ENCODE peak calls at places on chromosomes 6 and 20, in four cellular contexts. One of them, this sample, is unnamed.

GRCh38 chr20:4916991-4917881 is 84.1 kb downstream of the SLC23A2 start:
- DNase-seq in H9: no peak
- DNase-seq in IMR-90: peak; percentile 10
- DNase-seq in mesendoderm: no peak
- DNase-seq in this sample: no peak

GRCh38 chr6:26335631-26336323 is 29.2 kb upstream of the BTN3A2 start:
- DNase-seq in H9: no peak
- DNase-seq in IMR-90: no peak
- DNase-seq in mesendoderm: no peak
- DNase-seq in this sample: no peak

GRCh38 chr20:53157443-53158408 is 185.6 kb downstream of the TSHZ2 start:
- DNase-seq in H9: peak; percentile 83
- DNase-seq in IMR-90: peak; percentile 53
- DNase-seq in mesendoderm: peak; percentile 87
- DNase-seq in this sample: peak; percentile 47

GRCh38 chr6:106739387-106739786 is 110.0 kb downstream of the QRSL1 start:
- DNase-seq in H9: no peak
- DNase-seq in IMR-90: no peak
- DNase-seq in mesendoderm: no peak
- DNase-seq in this sample: no peak

GRCh38 chr20:635609-636338 is 17.2 kb downstream of the SRXN1 start:
- DNase-seq in H9: no peak
- DNase-seq in IMR-90: no peak
- DNase-seq in mesendoderm: no peak
- DNase-seq in this sample: no peak

GRCh38 chr6:124955108-124955851 is 7.0 kb upstream of the RNF217 start:
- DNase-seq in H9: no peak
- DNase-seq in IMR-90: no peak
- DNase-seq in mesendoderm: peak; percentile 66
- DNase-seq in this sample: no peak

GRCh38 chr20:47502801-47503239 is 1.1 kb downstream of the NCOA3 start:
- DNase-seq in H9: no peak
- DNase-seq in IMR-90: peak; percentile 62
- DNase-seq in mesendoderm: peak; percentile 54
- DNase-seq in this sample: no peak

GRCh38 chr6:13283340-13283739 is 45.0 kb downstream of the TBC1D7 start:
- DNase-seq in H9: no peak
- DNase-seq in IMR-90: no peak
- DNase-seq in mesendoderm: no peak
- DNase-seq in this sample: no peak

GRCh38 chr6:158765509-158766068 is 53.6 kb downstream of the EZR start:
- DNase-seq in H9: no peak
- DNase-seq in IMR-90: no peak
- DNase-seq in mesendoderm: no peak
- DNase-seq in this sample: no peak

GRCh38 chr20:8427419-8428065 is 295.5 kb downstream of the PLCB1 start:
- DNase-seq in H9: no peak
- DNase-seq in IMR-90: peak; percentile 17
- DNase-seq in mesendoderm: no peak
- DNase-seq in this sample: no peak

GRCh38 chr20:36507746-36508145 is 33.6 kb upstream of the MYL9 start:
- DNase-seq in H9: no peak
- DNase-seq in IMR-90: no peak
- DNase-seq in mesendoderm: no peak
- DNase-seq in this sample: no peak

GRCh38 chr6:19812512-19813119 is 24.6 kb upstream of the ID4 start:
- DNase-seq in H9: no peak
- DNase-seq in IMR-90: peak; percentile 61
- DNase-seq in mesendoderm: peak; percentile 59
- DNase-seq in this sample: no peak

GRCh38 chr20:12721636-12722035 is 287.1 kb upstream of the SPTLC3 start:
- DNase-seq in H9: no peak
- DNase-seq in IMR-90: no peak
- DNase-seq in mesendoderm: no peak
- DNase-seq in this sample: no peak

GRCh38 chr6:68834561-68834960 is 199.5 kb downstream of the ADGRB3 start:
- DNase-seq in H9: no peak
- DNase-seq in IMR-90: no peak
- DNase-seq in mesendoderm: no peak
- DNase-seq in this sample: no peak

GRCh38 chr20:57413990-57414389 is 22.8 kb downstream of the RBM38 start:
- DNase-seq in H9: no peak
- DNase-seq in IMR-90: no peak
- DNase-seq in mesendoderm: no peak
- DNase-seq in this sample: no peak

GRCh38 chr20:24470031-24470781 is 777 bp downstream of the SYNDIG1 start:
- DNase-seq in H9: peak; percentile 54
- DNase-seq in IMR-90: no peak
- DNase-seq in mesendoderm: peak; percentile 71
- DNase-seq in this sample: peak; percentile 82
- H4K5ac ChIP-seq in H9: no peak overlapping the region
- H4K5ac ChIP-seq in IMR-90: no peak overlapping the region
- H4K5ac ChIP-seq in mesendoderm: no peak overlapping the region
- H4K5ac ChIP-seq in this sample: no peak overlapping the region

GRCh38 chr20:20683922-20684321 is 28.5 kb downstream of the RALGAPA2 start:
- DNase-seq in H9: no peak
- DNase-seq in IMR-90: no peak
- DNase-seq in mesendoderm: no peak
- DNase-seq in this sample: no peak

GRCh38 chr20:20683020-20683419 is 29.4 kb downstream of the RALGAPA2 start:
- DNase-seq in H9: no peak
- DNase-seq in IMR-90: no peak
- DNase-seq in mesendoderm: no peak
- DNase-seq in this sample: no peak

GRCh38 chr20:20679306-20679705 is 33.1 kb downstream of the RALGAPA2 start:
- DNase-seq in H9: no peak
- DNase-seq in IMR-90: no peak
- DNase-seq in mesendoderm: no peak
- DNase-seq in this sample: no peak

GRCh38 chr20:20683481-20683880 is 29.0 kb downstream of the RALGAPA2 start:
- DNase-seq in H9: no peak
- DNase-seq in IMR-90: no peak
- DNase-seq in mesendoderm: no peak
- DNase-seq in this sample: no peak

GRCh38 chr20:20680991-20681508 is 31.4 kb downstream of the RALGAPA2 start:
- DNase-seq in H9: no peak
- DNase-seq in IMR-90: no peak
- DNase-seq in mesendoderm: no peak
- DNase-seq in this sample: no peak
- H4K5ac ChIP-seq in H9: no peak overlapping the region
- H4K5ac ChIP-seq in IMR-90: no peak overlapping the region
- H4K5ac ChIP-seq in mesendoderm: no peak overlapping the region
- H4K5ac ChIP-seq in this sample: no peak overlapping the region

DNA sequence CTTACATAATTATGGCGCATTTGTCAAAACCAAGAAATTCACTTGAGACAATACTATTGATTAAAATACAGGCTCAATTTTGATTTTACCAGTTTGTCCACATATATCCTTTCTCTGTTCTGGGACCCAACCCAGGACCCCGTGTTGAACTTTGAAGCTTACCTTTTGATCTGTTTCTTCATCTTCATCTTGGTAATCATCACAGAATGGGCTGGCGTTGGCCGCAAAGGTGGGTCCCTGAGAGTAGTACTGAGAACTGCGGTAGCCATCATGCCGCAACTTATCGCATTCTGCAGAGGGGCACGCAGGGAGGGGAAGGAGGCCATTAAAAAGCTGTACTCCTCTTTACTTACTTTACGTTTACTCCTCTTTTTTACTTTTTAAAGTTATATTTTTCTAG is 26.1 kb downstream of the NHSL1 start:
- DNase-seq in H9: no peak
- DNase-seq in IMR-90: no peak
- DNase-seq in mesendoderm: no peak
- DNase-seq in this sample: no peak
- H4K5ac ChIP-seq in H9: no peak overlapping the region
- H4K5ac ChIP-seq in IMR-90: no peak overlapping the region
- H4K5ac ChIP-seq in mesendoderm: no peak overlapping the region
- H4K5ac ChIP-seq in this sample: no peak overlapping the region

GRCh38 chr6:28603920-28604319 is 78.2 kb downstream of the GPX5 start:
- DNase-seq in H9: no peak
- DNase-seq in IMR-90: no peak
- DNase-seq in mesendoderm: peak; percentile 56
- DNase-seq in this sample: no peak

GRCh38 chr6:28609672-28610071 is 84.0 kb downstream of the GPX5 start:
- DNase-seq in H9: no peak
- DNase-seq in IMR-90: no peak
- DNase-seq in mesendoderm: no peak
- DNase-seq in this sample: no peak

GRCh38 chr6:28607990-28608389 is 82.3 kb downstream of the GPX5 start:
- DNase-seq in H9: no peak
- DNase-seq in IMR-90: no peak
- DNase-seq in mesendoderm: no peak
- DNase-seq in this sample: no peak

DNA sequence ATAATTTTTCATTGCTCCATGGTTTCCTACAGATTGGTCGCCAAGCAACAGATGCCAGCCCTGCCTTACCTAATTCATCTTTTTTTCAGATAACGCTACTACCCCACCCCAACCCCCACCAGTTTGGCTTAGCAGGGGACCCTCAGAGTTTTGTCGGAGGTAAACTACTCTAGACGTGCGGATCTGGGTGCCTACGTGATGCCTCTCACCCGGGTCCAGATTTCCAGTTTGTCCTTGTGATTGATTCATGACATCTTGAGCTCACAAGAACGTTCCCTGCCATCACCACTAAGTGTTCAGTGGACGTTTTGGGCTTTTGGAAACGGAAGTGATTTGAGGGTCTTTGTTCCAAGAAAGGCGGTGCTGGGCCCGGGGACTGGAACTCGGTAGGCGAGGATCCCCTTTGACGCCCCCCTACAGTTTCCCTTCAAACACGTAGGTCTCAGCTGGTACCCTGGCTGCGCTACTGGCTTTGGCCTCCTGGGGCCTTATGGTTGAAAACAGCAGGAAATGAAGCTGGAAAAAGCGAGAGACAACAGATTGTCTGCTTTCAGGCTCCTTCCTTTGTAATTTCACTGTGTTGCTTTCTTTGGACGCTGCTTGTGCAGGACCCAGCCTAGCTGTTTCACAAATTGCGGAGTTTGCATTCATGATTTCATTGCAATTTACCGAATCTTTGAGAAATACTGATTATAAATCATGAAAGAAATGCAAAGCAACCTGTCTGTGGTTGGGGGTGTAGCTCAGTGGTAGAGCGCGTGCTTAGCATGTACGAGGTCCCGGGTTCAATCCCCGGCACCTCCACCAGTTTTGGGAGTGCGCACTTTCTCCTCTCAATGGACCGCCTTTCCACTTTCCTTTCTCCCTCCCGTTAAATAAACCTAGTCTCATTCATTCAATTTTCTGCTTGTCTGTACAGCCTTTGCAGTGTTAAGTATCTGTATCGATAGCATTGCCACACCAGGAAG is 81.0 kb downstream of the GPX5 start:
- DNase-seq in H9: peak; percentile 81
- DNase-seq in IMR-90: peak; percentile 72
- DNase-seq in mesendoderm: peak; percentile 92
- DNase-seq in this sample: no peak
- H4K5ac ChIP-seq in H9: no peak overlapping the region
- H4K5ac ChIP-seq in IMR-90: no peak overlapping the region
- H4K5ac ChIP-seq in mesendoderm: no peak overlapping the region
- H4K5ac ChIP-seq in this sample: no peak overlapping the region

GRCh38 chr6:54801244-54801643 is 45.3 kb upstream of the FAM83B start:
- DNase-seq in H9: no peak
- DNase-seq in IMR-90: no peak
- DNase-seq in mesendoderm: no peak
- DNase-seq in this sample: no peak
- H4K5ac ChIP-seq in H9: no peak overlapping the region
- H4K5ac ChIP-seq in IMR-90: peak overlapping the region; percentile 58
- H4K5ac ChIP-seq in mesendoderm: no peak overlapping the region
- H4K5ac ChIP-seq in this sample: no peak overlapping the region

DNA sequence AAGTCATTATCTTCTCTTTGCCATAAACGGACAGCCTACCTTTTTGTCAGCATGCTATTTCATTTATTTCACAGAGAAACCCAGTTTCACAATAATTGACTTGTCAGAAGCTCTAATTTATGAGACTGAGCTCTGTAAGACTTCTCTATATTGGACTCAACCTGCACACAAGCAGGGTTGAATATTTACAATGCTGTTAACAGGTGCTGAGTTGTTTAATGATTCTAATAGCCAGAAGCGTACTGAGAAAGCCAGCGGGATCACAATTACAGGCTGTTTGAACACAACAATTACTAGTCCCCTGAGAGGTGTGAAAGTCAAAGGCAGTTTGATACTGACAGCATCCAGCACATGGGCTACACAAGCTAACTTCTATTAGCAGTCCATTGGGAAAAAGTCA is 128.2 kb upstream of the SIM1 start:
- DNase-seq in H9: no peak
- DNase-seq in IMR-90: no peak
- DNase-seq in mesendoderm: no peak
- DNase-seq in this sample: no peak
- H4K5ac ChIP-seq in H9: no peak overlapping the region
- H4K5ac ChIP-seq in IMR-90: no peak overlapping the region
- H4K5ac ChIP-seq in mesendoderm: no peak overlapping the region
- H4K5ac ChIP-seq in this sample: no peak overlapping the region

GRCh38 chr6:84271086-84271716 is 43.8 kb upstream of the CEP162 start:
- DNase-seq in H9: no peak
- DNase-seq in IMR-90: no peak
- DNase-seq in mesendoderm: no peak
- DNase-seq in this sample: no peak
- H4K5ac ChIP-seq in H9: no peak overlapping the region
- H4K5ac ChIP-seq in IMR-90: no peak overlapping the region
- H4K5ac ChIP-seq in mesendoderm: no peak overlapping the region
- H4K5ac ChIP-seq in this sample: no peak overlapping the region

DNA sequence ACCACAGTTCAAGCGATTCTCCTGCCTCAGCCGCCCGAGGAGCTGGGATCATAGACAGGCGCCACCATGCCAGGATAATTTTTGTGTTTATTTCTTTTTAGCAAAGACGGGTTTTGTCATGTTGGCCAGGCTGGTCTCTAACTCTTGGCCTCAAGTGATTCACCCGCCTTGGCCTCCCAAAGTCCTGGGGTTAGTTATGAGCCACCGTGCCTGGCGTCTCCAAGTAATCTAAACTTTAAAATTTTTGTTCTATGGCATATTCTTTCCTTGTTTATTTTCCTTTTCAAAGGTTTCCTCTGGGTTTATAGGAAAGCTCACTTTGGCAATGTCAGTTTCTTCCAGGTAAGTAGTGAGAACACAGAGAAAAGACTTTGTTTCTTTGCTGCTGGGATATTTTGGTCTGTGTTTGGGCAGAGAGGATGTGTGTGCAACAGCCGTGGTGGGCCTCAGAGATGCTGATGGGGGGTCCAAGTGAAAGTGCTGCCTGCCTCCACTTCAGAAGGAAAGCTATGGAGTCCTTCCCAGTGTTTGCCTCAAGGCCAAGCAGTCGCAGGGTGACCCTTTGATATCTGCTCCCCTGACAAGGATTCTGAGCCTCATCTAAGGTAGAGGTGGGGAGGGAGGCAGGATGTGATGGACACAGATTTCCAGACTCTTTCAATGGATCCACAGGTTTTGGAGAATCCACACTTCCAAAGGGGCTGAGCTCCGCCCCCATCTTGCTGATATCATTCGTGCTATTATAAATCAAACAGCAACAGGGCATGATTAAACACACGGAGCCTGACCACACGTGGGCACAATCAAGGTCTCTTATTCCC is 2.3 kb downstream of the LRP11 start:
- DNase-seq in H9: no peak
- DNase-seq in IMR-90: peak; percentile 69
- DNase-seq in mesendoderm: no peak
- DNase-seq in this sample: no peak
- H4K5ac ChIP-seq in H9: no peak overlapping the region
- H4K5ac ChIP-seq in IMR-90: peak overlapping the region; percentile 17
- H4K5ac ChIP-seq in mesendoderm: no peak overlapping the region
- H4K5ac ChIP-seq in this sample: no peak overlapping the region

This sample was measured in H1.